ENCODE peak calls at places on chromosomes 16 and 17, in five cellular contexts. J is RWPE1; Y is heart right ventricle; F is activated CD8-positive, alpha-beta T cell treated with anti-CD3 and anti-CD28 coated beads for 36 hours; M is GM10248. K is an unnamed sample.

GRCh38 chr17:68399638-68400403 is 57.5 kb downstream of the WIPI1 start:
- DNase-seq in M (no peak), J (no peak), Y (no peak), F (peak; percentile 64), K (no peak)

GRCh38 chr17:34312080-34312479 is 7.2 kb upstream of the CCL8 start:
- DNase-seq in Y (no peak), J (no peak), F (no peak), M (no peak), K (no peak)

GRCh38 chr16:28100810-28101532 is 37.5 kb upstream of the GSG1L start:
- DNase-seq in Y (no peak), F (no peak), M (no peak), J (no peak), K (no peak)

GRCh38 chr16:49801290-49801689 is 54.6 kb downstream of the ZNF423 start:
- DNase-seq in M (no peak), F (no peak), J (no peak), Y (no peak), K (no peak)

GRCh38 chr17:27644586-27644985 is 13.6 kb downstream of the LGALS9 start:
- DNase-seq in M (no peak), Y (peak; percentile 40), F (no peak), J (no peak), K (no peak)

GRCh38 chr17:27577884-27578717 is 52.9 kb upstream of the LGALS9 start:
- DNase-seq in F (no peak), J (no peak), Y (no peak), M (no peak), K (peak; percentile 48)

GRCh38 chr17:78751447-78752067 is 30.5 kb downstream of the CYTH1 start:
- DNase-seq in J (no peak), Y (no peak), F (no peak), M (no peak), K (no peak)

GRCh38 chr17:41629826-41630670 is 5.7 kb upstream of the KRT17 start:
- DNase-seq in J (no peak), Y (no peak), F (no peak), M (no peak), K (no peak)

GRCh38 chr17:11511696-11512095 is 86.6 kb upstream of the DNAH9 start:
- DNase-seq in F (no peak), M (no peak), J (no peak), Y (no peak), K (no peak)

GRCh38 chr16:58280846-58281301 is 14.0 kb downstream of the PRSS54 start:
- DNase-seq in Y (no peak), F (no peak), M (no peak), J (peak; percentile 71), K (no peak)

GRCh38 chr16:85003723-85004586 is 7.4 kb downstream of the ZDHHC7 start:
- DNase-seq in F (no peak), J (no peak), Y (no peak), M (no peak), K (no peak)

GRCh38 chr17:14448816-14449215 is 147.9 kb downstream of the HS3ST3B1 start:
- DNase-seq in Y (no peak), M (no peak), J (no peak), F (no peak), K (no peak)

GRCh38 chr17:69245617-69246016 is 17.0 kb upstream of the ABCA10 start:
- DNase-seq in Y (no peak), M (peak; percentile 10), J (no peak), F (no peak), K (peak; percentile 13)

GRCh38 chr16:52912565-52913173 is 140.0 kb downstream of the CHD9NB start:
- DNase-seq in M (peak; percentile 45), F (peak; percentile 66), Y (peak; percentile 33), J (peak; percentile 66), K (peak; percentile 58)

GRCh38 chr16:89046491-89046890 is 47.2 kb upstream of the ACSF3 start:
- DNase-seq in M (no peak), Y (no peak), J (no peak), F (no peak), K (no peak)

GRCh38 chr17:71921726-71922320 is 199.0 kb upstream of the SOX9 start:
- DNase-seq in J (no peak), Y (no peak), M (no peak), F (peak; percentile 22), K (no peak)

GRCh38 chr17:16938496-16939270 is 33.2 kb downstream of the TNFRSF13B start:
- DNase-seq in F (no peak), M (no peak), Y (no peak), J (no peak), K (no peak)

GRCh38 chr16:69109486-69110270 is 4.2 kb downstream of the HAS3 start:
- DNase-seq in Y (no peak), F (no peak), M (no peak), J (no peak), K (no peak)

GRCh38 chr17:35371934-35372333 is 1.5 kb downstream of the SLFN11 start:
- DNase-seq in F (no peak), M (no peak), Y (no peak), J (no peak), K (no peak)

GRCh38 chr17:44969144-44969780 is 1.2 kb upstream of the C1QL1 start:
- DNase-seq in J (no peak), F (no peak), M (no peak), Y (no peak), K (no peak)

GRCh38 chr17:65177901-65178300 is 40.7 kb downstream of the RGS9 start:
- DNase-seq in F (no peak), J (peak; percentile 13), Y (no peak), M (no peak), K (no peak)

GRCh38 chr16:56673916-56674315 is 4.3 kb downstream of the MT1H start:
- DNase-seq in Y (no peak), J (no peak), M (no peak), F (peak; percentile 59), K (no peak)

GRCh38 chr16:31190818-31191444 is 11.0 kb downstream of the FUS start:
- DNase-seq in Y (no peak), F (no peak), M (no peak), J (no peak), K (no peak)

GRCh38 chr17:77100009-77100408 is 40.8 kb upstream of the SEC14L1 start:
- DNase-seq in M (no peak), J (no peak), F (no peak), Y (peak; percentile 62), K (no peak)

GRCh38 chr17:42067371-42068180 is 17.2 kb upstream of the C17orf113 start:
- DNase-seq in F (peak; percentile 84), J (peak; percentile 62), M (peak; percentile 73), Y (peak; percentile 67), K (peak; percentile 77)

GRCh38 chr17:37399404-37399803 is 7.2 kb downstream of the ACACA start:
- DNase-seq in Y (no peak), M (no peak), F (no peak), J (peak; percentile 50), K (no peak)

GRCh38 chr16:56279132-56279531 is 87.8 kb downstream of the GNAO1 start:
- DNase-seq in M (no peak), F (peak; percentile 89), Y (no peak), J (no peak), K (no peak)

DNA sequence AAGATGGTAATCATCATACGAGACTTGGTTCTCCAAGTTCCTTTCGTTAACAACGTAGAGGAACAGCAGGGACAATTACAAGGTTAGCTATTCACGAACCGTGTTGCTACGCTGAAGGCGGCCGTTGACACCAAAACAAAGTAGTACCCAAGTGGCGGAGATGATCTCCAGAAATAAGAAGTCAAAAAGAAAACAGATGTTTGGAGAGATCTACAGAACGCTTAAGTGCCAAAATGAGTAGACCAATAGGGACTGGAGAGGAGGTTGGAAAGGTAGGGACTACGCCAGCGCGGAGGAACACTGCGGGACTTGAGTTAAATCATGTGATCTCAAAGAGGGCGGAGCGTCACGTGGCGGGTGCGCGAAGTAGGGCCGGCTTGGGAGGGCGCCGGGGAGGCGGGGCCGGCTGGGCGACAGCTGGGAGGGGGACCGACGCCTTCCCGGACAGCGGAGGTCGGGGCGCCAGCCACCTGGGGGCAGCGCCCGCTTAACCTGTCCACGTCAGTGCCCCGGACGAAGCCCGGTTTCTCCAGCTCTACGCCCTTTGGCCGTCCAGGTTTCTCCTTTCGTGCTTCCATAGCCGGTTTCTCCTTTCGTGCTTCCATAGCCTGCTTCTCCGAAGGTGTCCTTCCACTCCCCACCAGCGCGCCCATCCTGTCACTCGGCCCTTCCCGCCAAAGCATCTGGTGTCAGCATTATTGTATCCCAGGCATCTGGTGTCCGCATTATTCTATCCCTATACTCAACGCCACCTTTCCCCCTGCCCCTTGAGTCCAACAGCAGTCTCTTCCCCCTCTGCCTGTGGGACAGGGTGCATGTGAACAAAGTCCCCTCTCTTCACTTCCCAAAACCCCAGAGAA is 698 bp upstream of the GABARAP start:
- DNase-seq in Y (peak; percentile 96), M (peak; percentile 90), J (peak; percentile 71), F (peak; percentile 96), K (peak; percentile 91)
- TF ChIP-seq CTCF in Y (no peak), M (no peak), J (no peak), F (no peak), K (peak; percentile 19)

GRCh38 chr16:10944249-10945064 is at the start of gene CLEC16A:
- DNase-seq in Y (peak; percentile 99), M (peak; percentile 92), F (peak; percentile 96), J (peak; percentile 95), K (peak; percentile 95)
- TF ChIP-seq CTCF in Y (peak; percentile 16), M (no peak), F (no peak), J (no peak), K (no peak)

DNA sequence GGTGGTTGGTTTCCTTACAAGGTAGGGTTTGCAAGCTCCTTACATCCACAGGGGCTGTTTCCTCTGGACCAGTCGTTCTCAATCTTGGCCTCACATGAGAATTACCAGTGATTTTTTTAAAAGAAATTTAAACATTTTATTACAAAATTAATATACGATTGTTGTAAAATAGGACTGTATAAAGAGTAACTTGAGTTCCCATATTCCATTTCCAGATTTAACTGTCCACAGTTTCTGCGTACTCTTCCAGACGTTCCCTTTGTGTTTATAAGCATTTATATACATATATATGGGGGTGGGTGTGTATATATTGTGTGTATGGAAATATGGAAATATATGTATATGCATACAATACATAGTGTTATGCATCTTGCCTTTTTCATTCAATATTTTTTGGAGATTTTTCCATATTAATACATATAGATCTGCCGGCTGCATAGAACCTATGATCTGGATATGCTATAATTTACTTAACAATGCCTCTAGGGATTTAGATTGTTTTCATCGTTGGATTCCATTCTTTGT is 31.5 kb downstream of the HLF start:
- DNase-seq in M (no peak), J (no peak), Y (no peak), F (no peak), K (no peak)
- TF ChIP-seq CTCF in M (no peak), J (peak; percentile 42), Y (no peak), F (no peak), K (no peak)

GRCh38 chr17:43881176-43881575 is 26.2 kb downstream of the MPP2 start:
- DNase-seq in F (no peak), M (no peak), J (no peak), Y (no peak), K (no peak)
- TF ChIP-seq CTCF in F (no peak), M (no peak), J (no peak), Y (no peak), K (no peak)

K was measured in GM13977.